ENCODE peak calls at places on chromosomes 3 and 15, in six cellular contexts. One of them, this sample, is unnamed.

GRCh38 chr3:153273767-153274443 is 111.9 kb downstream of the RAP2B start:
- DNase-seq in body of pancreas: no peak
- DNase-seq in cardiac muscle cell: peak; percentile 58
- DNase-seq in DND-41: no peak
- DNase-seq in AG10803: peak; percentile 41
- DNase-seq in lower leg skin: no peak
- DNase-seq in this sample: peak; percentile 15

GRCh38 chr15:60340207-60340921 is 57.4 kb downstream of the ANXA2 start:
- DNase-seq in body of pancreas: no peak
- DNase-seq in DND-41: no peak
- DNase-seq in cardiac muscle cell: no peak
- DNase-seq in lower leg skin: no peak
- DNase-seq in AG10803: peak; percentile 64
- DNase-seq in this sample: no peak

GRCh38 chr3:177832862-177833261 is 635.6 kb upstream of the TBL1XR1 start:
- DNase-seq in DND-41: no peak
- DNase-seq in body of pancreas: no peak
- DNase-seq in lower leg skin: no peak
- DNase-seq in cardiac muscle cell: peak; percentile 60
- DNase-seq in AG10803: peak; percentile 38
- DNase-seq in this sample: peak; percentile 56

GRCh38 chr3:31448035-31448881 is 84.5 kb upstream of the STT3B start:
- DNase-seq in body of pancreas: no peak
- DNase-seq in AG10803: no peak
- DNase-seq in DND-41: no peak
- DNase-seq in cardiac muscle cell: peak; percentile 37
- DNase-seq in lower leg skin: no peak
- DNase-seq in this sample: peak; percentile 11

GRCh38 chr15:41116872-41117242 is 777 bp upstream of the INO80 start:
- DNase-seq in AG10803: no peak
- DNase-seq in cardiac muscle cell: no peak
- DNase-seq in lower leg skin: no peak
- DNase-seq in body of pancreas: no peak
- DNase-seq in DND-41: no peak
- DNase-seq in this sample: no peak

GRCh38 chr3:130963878-130964277 is 62.7 kb downstream of the ASTE1 start:
- DNase-seq in lower leg skin: no peak
- DNase-seq in cardiac muscle cell: peak; percentile 97
- DNase-seq in AG10803: peak; percentile 89
- DNase-seq in DND-41: no peak
- DNase-seq in body of pancreas: no peak
- DNase-seq in this sample: peak; percentile 93

GRCh38 chr3:147191795-147192385 is 214.5 kb downstream of the ZIC4 start:
- DNase-seq in lower leg skin: no peak
- DNase-seq in DND-41: peak; percentile 32
- DNase-seq in body of pancreas: peak; percentile 29
- DNase-seq in AG10803: peak; percentile 76
- DNase-seq in cardiac muscle cell: peak; percentile 83
- DNase-seq in this sample: peak; percentile 71

GRCh38 chr3:87792532-87793321 is 266.1 kb downstream of the CGGBP1 start:
- DNase-seq in lower leg skin: peak; percentile 79
- DNase-seq in cardiac muscle cell: peak; percentile 0
- DNase-seq in body of pancreas: peak; percentile 22
- DNase-seq in AG10803: peak; percentile 2
- DNase-seq in DND-41: no peak
- DNase-seq in this sample: no peak

GRCh38 chr3:105809204-105809893 is 59.5 kb downstream of the CBLB start:
- DNase-seq in lower leg skin: no peak
- DNase-seq in AG10803: no peak
- DNase-seq in cardiac muscle cell: no peak
- DNase-seq in DND-41: no peak
- DNase-seq in body of pancreas: no peak
- DNase-seq in this sample: peak; percentile 45

GRCh38 chr3:121463745-121464144 is 82.0 kb downstream of the POLQ start:
- DNase-seq in lower leg skin: no peak
- DNase-seq in cardiac muscle cell: no peak
- DNase-seq in body of pancreas: no peak
- DNase-seq in AG10803: no peak
- DNase-seq in DND-41: no peak
- DNase-seq in this sample: no peak

GRCh38 chr15:57690341-57690966 is 16.1 kb upstream of the POLR2M start:
- DNase-seq in DND-41: no peak
- DNase-seq in AG10803: no peak
- DNase-seq in body of pancreas: no peak
- DNase-seq in lower leg skin: no peak
- DNase-seq in cardiac muscle cell: no peak
- DNase-seq in this sample: no peak

GRCh38 chr3:142914286-142914811 is 25.5 kb upstream of the PCOLCE2 start:
- DNase-seq in body of pancreas: no peak
- DNase-seq in cardiac muscle cell: no peak
- DNase-seq in AG10803: no peak
- DNase-seq in DND-41: no peak
- DNase-seq in lower leg skin: no peak
- DNase-seq in this sample: no peak

GRCh38 chr3:61381745-61382392 is 130.6 kb upstream of the FHIT start:
- DNase-seq in lower leg skin: no peak
- DNase-seq in DND-41: no peak
- DNase-seq in body of pancreas: no peak
- DNase-seq in AG10803: peak; percentile 24
- DNase-seq in cardiac muscle cell: peak; percentile 46
- DNase-seq in this sample: peak; percentile 21

GRCh38 chr3:178352300-178353021 is 183.8 kb upstream of the KCNMB2 start:
- DNase-seq in cardiac muscle cell: peak; percentile 94
- DNase-seq in lower leg skin: no peak
- DNase-seq in body of pancreas: no peak
- DNase-seq in AG10803: peak; percentile 94
- DNase-seq in DND-41: no peak
- DNase-seq in this sample: peak; percentile 83

GRCh38 chr15:94493176-94493575 is 261.8 kb downstream of the MCTP2 start:
- DNase-seq in body of pancreas: no peak
- DNase-seq in DND-41: no peak
- DNase-seq in lower leg skin: no peak
- DNase-seq in cardiac muscle cell: no peak
- DNase-seq in AG10803: no peak
- DNase-seq in this sample: no peak

GRCh38 chr3:11530153-11530721 is 113.5 kb downstream of the VGLL4 start:
- DNase-seq in AG10803: peak; percentile 87
- DNase-seq in DND-41: no peak
- DNase-seq in cardiac muscle cell: peak; percentile 97
- DNase-seq in lower leg skin: no peak
- DNase-seq in body of pancreas: no peak
- DNase-seq in this sample: peak; percentile 87

GRCh38 chr3:5264093-5264610 is 76.6 kb downstream of the EDEM1 start:
- DNase-seq in DND-41: no peak
- DNase-seq in AG10803: peak; percentile 68
- DNase-seq in cardiac muscle cell: no peak
- DNase-seq in body of pancreas: no peak
- DNase-seq in lower leg skin: no peak
- DNase-seq in this sample: no peak

GRCh38 chr3:155449613-155450267 is 156.3 kb upstream of the STRIT1 start:
- DNase-seq in lower leg skin: no peak
- DNase-seq in AG10803: no peak
- DNase-seq in body of pancreas: no peak
- DNase-seq in cardiac muscle cell: no peak
- DNase-seq in DND-41: no peak
- DNase-seq in this sample: no peak

GRCh38 chr15:93070136-93070535 is 18.9 kb downstream of the RGMA start:
- DNase-seq in DND-41: no peak
- DNase-seq in lower leg skin: no peak
- DNase-seq in cardiac muscle cell: no peak
- DNase-seq in AG10803: no peak
- DNase-seq in body of pancreas: no peak
- DNase-seq in this sample: no peak

GRCh38 chr15:34986326-34987181 is 1.5 kb downstream of the ZNF770 start:
- DNase-seq in cardiac muscle cell: no peak
- DNase-seq in DND-41: no peak
- DNase-seq in body of pancreas: no peak
- DNase-seq in lower leg skin: no peak
- DNase-seq in AG10803: no peak
- DNase-seq in this sample: no peak

GRCh38 chr3:194508486-194509449 is 22.0 kb upstream of the ATP13A3 start:
- DNase-seq in AG10803: no peak
- DNase-seq in body of pancreas: no peak
- DNase-seq in lower leg skin: no peak
- DNase-seq in DND-41: no peak
- DNase-seq in cardiac muscle cell: no peak
- DNase-seq in this sample: peak; percentile 64

GRCh38 chr3:119964294-119964693 is 130.0 kb downstream of the GSK3B start:
- DNase-seq in AG10803: no peak
- DNase-seq in lower leg skin: no peak
- DNase-seq in body of pancreas: no peak
- DNase-seq in cardiac muscle cell: no peak
- DNase-seq in DND-41: no peak
- DNase-seq in this sample: no peak

GRCh38 chr15:99704444-99704838 is 28.8 kb downstream of the LYSMD4 start:
- DNase-seq in cardiac muscle cell: peak; percentile 91
- DNase-seq in lower leg skin: no peak
- DNase-seq in body of pancreas: peak; percentile 34
- DNase-seq in AG10803: peak; percentile 83
- DNase-seq in DND-41: peak; percentile 58
- DNase-seq in this sample: peak; percentile 89

GRCh38 chr3:54685213-54685612 is 242.6 kb downstream of the LRTM1 start:
- DNase-seq in AG10803: no peak
- DNase-seq in cardiac muscle cell: no peak
- DNase-seq in DND-41: no peak
- DNase-seq in body of pancreas: no peak
- DNase-seq in lower leg skin: no peak
- DNase-seq in this sample: no peak

GRCh38 chr3:50714953-50715352 is 40.2 kb downstream of the DOCK3 start:
- DNase-seq in lower leg skin: no peak
- DNase-seq in cardiac muscle cell: peak; percentile 19
- DNase-seq in AG10803: peak; percentile 23
- DNase-seq in body of pancreas: no peak
- DNase-seq in DND-41: no peak
- DNase-seq in this sample: no peak

GRCh38 chr15:45747426-45747825 is 112.6 kb downstream of the SQOR start:
- DNase-seq in DND-41: no peak
- DNase-seq in lower leg skin: no peak
- DNase-seq in AG10803: no peak
- DNase-seq in cardiac muscle cell: no peak
- DNase-seq in body of pancreas: no peak
- DNase-seq in this sample: no peak

GRCh38 chr3:45771166-45771775 is 25.1 kb downstream of the SLC6A20 start:
- DNase-seq in AG10803: no peak
- DNase-seq in body of pancreas: no peak
- DNase-seq in lower leg skin: peak; percentile 54
- DNase-seq in DND-41: no peak
- DNase-seq in cardiac muscle cell: no peak
- DNase-seq in this sample: no peak
- TF ChIP-seq CTCF in AG10803: no peak
- TF ChIP-seq CTCF in body of pancreas: no peak
- TF ChIP-seq CTCF in lower leg skin: no peak
- TF ChIP-seq CTCF in DND-41: no peak
- TF ChIP-seq CTCF in cardiac muscle cell: no peak
- TF ChIP-seq CTCF in this sample: no peak

GRCh38 chr3:1019157-1019556 is 73.7 kb upstream of the CNTN6 start:
- DNase-seq in lower leg skin: no peak
- DNase-seq in DND-41: no peak
- DNase-seq in cardiac muscle cell: no peak
- DNase-seq in body of pancreas: no peak
- DNase-seq in AG10803: no peak
- DNase-seq in this sample: no peak
- H3K4me3 ChIP-seq in lower leg skin: no peak overlapping the region
- H3K4me3 ChIP-seq in DND-41: no peak overlapping the region
- H3K4me3 ChIP-seq in cardiac muscle cell: no peak overlapping the region
- H3K4me3 ChIP-seq in body of pancreas: no peak overlapping the region
- H3K4me3 ChIP-seq in AG10803: no peak overlapping the region
- H3K4me3 ChIP-seq in this sample: no peak overlapping the region

GRCh38 chr3:196288141-196288460 is 575 bp upstream of the PCYT1A start:
- DNase-seq in body of pancreas: no peak
- DNase-seq in DND-41: no peak
- DNase-seq in AG10803: peak; percentile 44
- DNase-seq in lower leg skin: no peak
- DNase-seq in cardiac muscle cell: peak; percentile 68
- DNase-seq in this sample: peak; percentile 50

GRCh38 chr3:196287405-196288140 is at the start of gene PCYT1A:
- DNase-seq in DND-41: peak; percentile 85
- DNase-seq in cardiac muscle cell: peak; percentile 97
- DNase-seq in lower leg skin: peak; percentile 97
- DNase-seq in AG10803: peak; percentile 95
- DNase-seq in body of pancreas: peak; percentile 87
- DNase-seq in this sample: peak; percentile 95

GRCh38 chr3:196284396-196284795 is 3.1 kb downstream of the PCYT1A start:
- DNase-seq in DND-41: no peak
- DNase-seq in AG10803: no peak
- DNase-seq in cardiac muscle cell: peak; percentile 11
- DNase-seq in lower leg skin: no peak
- DNase-seq in body of pancreas: no peak
- DNase-seq in this sample: peak; percentile 14

GRCh38 chr3:196281962-196282361 is 5.6 kb downstream of the PCYT1A start:
- DNase-seq in AG10803: no peak
- DNase-seq in body of pancreas: no peak
- DNase-seq in lower leg skin: no peak
- DNase-seq in cardiac muscle cell: no peak
- DNase-seq in DND-41: no peak
- DNase-seq in this sample: no peak

DNA sequence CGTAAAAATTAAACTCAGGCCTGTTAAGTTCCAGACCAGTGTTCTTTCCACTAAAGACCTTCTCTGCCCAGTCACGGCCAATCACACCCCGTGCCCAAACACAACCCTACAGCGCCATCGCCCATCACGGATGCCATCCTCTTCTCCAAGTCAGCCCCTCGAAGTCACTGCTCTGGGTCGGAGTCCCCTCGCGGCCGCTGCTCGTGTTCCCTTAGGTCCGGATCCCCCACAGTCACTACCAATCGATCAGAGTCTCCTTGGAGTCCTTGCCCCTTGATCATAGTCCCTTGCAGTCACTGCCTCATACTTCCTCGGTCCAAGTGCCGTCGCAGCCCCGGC is 491 bp downstream of the PCYT1A start:
- DNase-seq in body of pancreas: no peak
- DNase-seq in AG10803: peak; percentile 25
- DNase-seq in cardiac muscle cell: peak; percentile 29
- DNase-seq in lower leg skin: no peak
- DNase-seq in DND-41: peak; percentile 30
- DNase-seq in this sample: peak; percentile 42
- TF ChIP-seq CTCF in body of pancreas: no peak
- TF ChIP-seq CTCF in AG10803: peak; percentile 1
- TF ChIP-seq CTCF in cardiac muscle cell: no peak
- TF ChIP-seq CTCF in lower leg skin: no peak
- TF ChIP-seq CTCF in DND-41: no peak
- TF ChIP-seq CTCF in this sample: no peak

GRCh38 chr3:141401584-141402475 is 33.5 kb downstream of the ZBTB38 start:
- DNase-seq in lower leg skin: peak; percentile 91
- DNase-seq in AG10803: peak; percentile 51
- DNase-seq in DND-41: no peak
- DNase-seq in body of pancreas: peak; percentile 49
- DNase-seq in cardiac muscle cell: peak; percentile 63
- DNase-seq in this sample: peak; percentile 41

GRCh38 chr3:141402476-141403171 is 34.3 kb downstream of the ZBTB38 start:
- DNase-seq in AG10803: peak; percentile 93
- DNase-seq in DND-41: no peak
- DNase-seq in cardiac muscle cell: peak; percentile 79
- DNase-seq in lower leg skin: peak; percentile 94
- DNase-seq in body of pancreas: peak; percentile 69
- DNase-seq in this sample: peak; percentile 83

GRCh38 chr3:141405025-141405424 is 36.7 kb downstream of the ZBTB38 start:
- DNase-seq in AG10803: peak; percentile 75
- DNase-seq in lower leg skin: no peak
- DNase-seq in cardiac muscle cell: peak; percentile 48
- DNase-seq in DND-41: no peak
- DNase-seq in body of pancreas: no peak
- DNase-seq in this sample: peak; percentile 53

GRCh38 chr3:141405581-141405980 is 37.3 kb downstream of the ZBTB38 start:
- DNase-seq in body of pancreas: no peak
- DNase-seq in lower leg skin: no peak
- DNase-seq in DND-41: no peak
- DNase-seq in AG10803: peak; percentile 76
- DNase-seq in cardiac muscle cell: no peak
- DNase-seq in this sample: no peak

GRCh38 chr3:141403576-141403975 is 35.3 kb downstream of the ZBTB38 start:
- DNase-seq in DND-41: no peak
- DNase-seq in lower leg skin: no peak
- DNase-seq in body of pancreas: no peak
- DNase-seq in cardiac muscle cell: no peak
- DNase-seq in AG10803: peak; percentile 89
- DNase-seq in this sample: peak; percentile 72
- H3K4me3 ChIP-seq in DND-41: no peak overlapping the region
- H3K4me3 ChIP-seq in lower leg skin: no peak overlapping the region
- H3K4me3 ChIP-seq in body of pancreas: no peak overlapping the region
- H3K4me3 ChIP-seq in cardiac muscle cell: no peak overlapping the region
- H3K4me3 ChIP-seq in AG10803: peak overlapping the region; percentile 61
- H3K4me3 ChIP-seq in this sample: peak overlapping the region; percentile 70

This sample was measured in fibroblast of villous mesenchyme.